ENCODE peak calls at places on chromosomes 5 and 9, in ten cellular contexts. I, F, W, N, G, Q, E, M, U and X are unnamed samples.
A peak's percentile ranks its signal among the peaks of the same experiment; 100 is the strongest.

GRCh38 chr9:20189871-20190270 is 401.0 kb upstream of the SLC24A2 start:
- DNase-seq in M (no peak), I (no peak), E (no peak), W (no peak), G (no peak), Q (no peak), U (no peak), F (no peak), N (no peak), X (no peak)

GRCh38 chr5:178535299-178536175 is 54.7 kb downstream of the COL23A1 start:
- DNase-seq in M (no peak), I (no peak), W (no peak), Q (no peak), N (no peak), U (no peak), G (no peak), F (no peak), E (no peak), X (no peak)

GRCh38 chr9:89477395-89477794 is 20.5 kb downstream of the SEMA4D start:
- DNase-seq in F (no peak), Q (no peak), W (no peak), G (no peak), N (no peak), I (no peak), M (no peak), U (no peak), E (no peak), X (no peak)

GRCh38 chr9:91689006-91689405 is 261.0 kb downstream of the ROR2 start:
- DNase-seq in N (no peak), G (no peak), E (no peak), M (no peak), F (no peak), U (no peak), W (no peak), Q (no peak), I (no peak), X (no peak)

GRCh38 chr9:136122425-136123383 is 4.0 kb upstream of the TMEM250 start:
- DNase-seq in U (peak; percentile 52), Q (peak; percentile 56), E (peak; percentile 87), F (peak; percentile 65), W (peak; percentile 75), N (no peak), I (no peak), G (peak; percentile 72), M (peak; percentile 78), X (peak; percentile 31)

GRCh38 chr9:129676287-129676686 is 10.8 kb downstream of the PRRX2 start:
- DNase-seq in N (no peak), M (no peak), Q (no peak), U (no peak), G (no peak), E (no peak), W (no peak), F (no peak), I (no peak), X (no peak)

GRCh38 chr9:116365056-116365471 is 211.5 kb downstream of the PAPPA start:
- DNase-seq in F (peak; percentile 84), Q (peak; percentile 84), I (no peak), M (no peak), G (no peak), N (no peak), W (no peak), U (no peak), E (no peak), X (no peak)

GRCh38 chr9:87876708-87877107 is 6.0 kb upstream of the SPATA31E1 start:
- DNase-seq in W (no peak), U (no peak), N (peak; percentile 45), Q (no peak), G (no peak), M (no peak), I (no peak), E (no peak), F (peak; percentile 97), X (no peak)

GRCh38 chr9:87179556-87180340 is 232.4 kb upstream of the GAS1 start:
- DNase-seq in I (no peak), U (no peak), N (no peak), W (no peak), Q (no peak), F (no peak), M (no peak), G (no peak), E (no peak), X (no peak)

GRCh38 chr5:125485003-125485641 is 738.7 kb upstream of the ZNF608 start:
- DNase-seq in Q (peak; percentile 96), E (no peak), I (no peak), M (peak; percentile 87), N (no peak), U (peak; percentile 94), W (peak; percentile 89), F (peak; percentile 88), G (no peak), X (peak; percentile 32)

GRCh38 chr9:131043097-131043496 is 34.1 kb downstream of the LAMC3 start:
- DNase-seq in Q (peak; percentile 21), N (no peak), I (no peak), G (peak; percentile 66), F (no peak), M (no peak), W (no peak), E (no peak), U (no peak), X (no peak)